ENCODE peak calls at places on chromosome 18, in five cellular contexts. V is putamen, Q is fibroblast of the aortic adventitia, C is psoas muscle, P is iris pigment epithelial cell. B is an unnamed sample.

GRCh38 chr18:36378194-36378593 is 80.7 kb downstream of the FHOD3 start:
- DNase-seq in C (no peak), Q (no peak), P (no peak), V (no peak), B (no peak)

GRCh38 chr18:30992231-30992630 is 50.3 kb downstream of the DSC3 start:
- DNase-seq in C (no peak), Q (no peak), P (no peak), V (no peak), B (no peak)

GRCh38 chr18:50662775-50663383 is 103.0 kb downstream of the MAPK4 start:
- DNase-seq in C (no peak), V (no peak), P (no peak), Q (no peak), B (no peak)

GRCh38 chr18:27661320-27662049 is 476.4 kb upstream of the CHST9 start:
- DNase-seq in Q (no peak), P (no peak), V (peak; percentile 5), C (no peak), B (no peak)

GRCh38 chr18:76452357-76452756 is 42.7 kb downstream of the ZNF516 start:
- DNase-seq in Q (no peak), V (no peak), C (no peak), P (peak; percentile 75), B (no peak)

GRCh38 chr18:63986885-63987284 is 17.0 kb downstream of the SERPINB8 start:
- DNase-seq in C (no peak), V (no peak), P (no peak), Q (no peak), B (no peak)

GRCh38 chr18:47800192-47800591 is 130.3 kb downstream of the SMAD2 start:
- DNase-seq in C (no peak), Q (no peak), V (no peak), P (no peak), B (no peak)

GRCh38 chr18:58391113-58391892 is 237.6 kb downstream of the ALPK2 start:
- DNase-seq in V (no peak), C (no peak), Q (peak; percentile 52), P (no peak), B (no peak)

GRCh38 chr18:13406770-13407169 is 188.2 kb downstream of the LDLRAD4 start:
- DNase-seq in Q (no peak), P (no peak), C (no peak), V (no peak), B (no peak)

GRCh38 chr18:6374935-6375529 is 39.7 kb downstream of the L3MBTL4 start:
- DNase-seq in C (no peak), V (no peak), P (no peak), Q (no peak), B (no peak)

GRCh38 chr18:9827856-9828793 is 57.6 kb upstream of the TXNDC2 start:
- DNase-seq in Q (peak; percentile 99), C (peak; percentile 37), P (peak; percentile 100), V (peak; percentile 34), B (no peak)

GRCh38 chr18:27040796-27041195 is 144.3 kb downstream of the CHST9 start:
- DNase-seq in Q (no peak), C (no peak), P (no peak), V (no peak), B (no peak)

GRCh38 chr18:3029215-3029972 is 16.4 kb upstream of the LPIN2 start:
- DNase-seq in P (peak; percentile 37), V (no peak), C (no peak), Q (peak; percentile 27), B (no peak)

GRCh38 chr18:44232500-44232899 is 448.2 kb upstream of the SETBP1 start:
- DNase-seq in P (no peak), V (no peak), C (no peak), Q (no peak), B (no peak)

GRCh38 chr18:22169011-22169888 is at the start of gene GATA6:
- DNase-seq in C (peak; percentile 75), V (no peak), Q (peak; percentile 99), P (peak; percentile 94), B (peak; percentile 14)

GRCh38 chr18:34121157-34121807 is 103.4 kb downstream of the NOL4 start:
- DNase-seq in C (no peak), V (no peak), Q (peak; percentile 3), P (peak; percentile 28), B (no peak)

B was measured in stimulated activated naive B cell treated with anti-CD40 and anti-IgM and Interleukin-4, amounts not matched to agents 10 μg/mL and 1 μg/mL and 100 μg/mL, for 72 hours.